ENCODE peak calls at places on chromosome 13, in seven cellular contexts. One of them, this sample, is unnamed.

GRCh38 chr13:40619479-40619814 is 47.0 kb downstream of the FOXO1 start:
- DNase-seq in stimulated activated naive CD8-positive, alpha-beta T cell treated with anti-CD3 and anti-CD28 coated beads, Interleukin-15, Interleukin-2, amounts not matched to agents 100 U/mL and 50 U/mL, for 24 hours: no peak
- DNase-seq in naive thymus-derived CD8-positive, alpha-beta T cell: no peak
- DNase-seq in activated T-cell treated with anti-CD3 and anti-CD28 coated beads, Interleukin-2, amount 50 U/mL, for 4 hours: no peak
- DNase-seq in fibroblast of the aortic adventitia: peak
- DNase-seq in stimulated activated CD8-positive, alpha-beta memory T cell treated with anti-CD3 and anti-CD28 coated beads, Interleukin-2, amount 100 ng/mL, for 1 hour: no peak
- DNase-seq in HTR-8/SVneo: no peak
- DNase-seq in this sample: no peak

GRCh38 chr13:76808927-76809326 is 77.3 kb downstream of the KCTD12 start:
- DNase-seq in activated T-cell treated with anti-CD3 and anti-CD28 coated beads, Interleukin-2, amount 50 U/mL, for 4 hours: no peak
- DNase-seq in HTR-8/SVneo: no peak
- DNase-seq in stimulated activated naive CD8-positive, alpha-beta T cell treated with anti-CD3 and anti-CD28 coated beads, Interleukin-15, Interleukin-2, amounts not matched to agents 100 U/mL and 50 U/mL, for 24 hours: no peak
- DNase-seq in naive thymus-derived CD8-positive, alpha-beta T cell: no peak
- DNase-seq in fibroblast of the aortic adventitia: peak
- DNase-seq in stimulated activated CD8-positive, alpha-beta memory T cell treated with anti-CD3 and anti-CD28 coated beads, Interleukin-2, amount 100 ng/mL, for 1 hour: no peak
- DNase-seq in this sample: no peak

GRCh38 chr13:84649853-84650252 is 767.6 kb upstream of the SLITRK1 start:
- DNase-seq in fibroblast of the aortic adventitia: peak
- DNase-seq in stimulated activated naive CD8-positive, alpha-beta T cell treated with anti-CD3 and anti-CD28 coated beads, Interleukin-15, Interleukin-2, amounts not matched to agents 100 U/mL and 50 U/mL, for 24 hours: no peak
- DNase-seq in HTR-8/SVneo: no peak
- DNase-seq in stimulated activated CD8-positive, alpha-beta memory T cell treated with anti-CD3 and anti-CD28 coated beads, Interleukin-2, amount 100 ng/mL, for 1 hour: no peak
- DNase-seq in activated T-cell treated with anti-CD3 and anti-CD28 coated beads, Interleukin-2, amount 50 U/mL, for 4 hours: no peak
- DNase-seq in naive thymus-derived CD8-positive, alpha-beta T cell: no peak
- DNase-seq in this sample: peak

GRCh38 chr13:91272235-91272777 is 75.2 kb upstream of the MIR17HG start:
- DNase-seq in HTR-8/SVneo: no peak
- DNase-seq in stimulated activated CD8-positive, alpha-beta memory T cell treated with anti-CD3 and anti-CD28 coated beads, Interleukin-2, amount 100 ng/mL, for 1 hour: no peak
- DNase-seq in naive thymus-derived CD8-positive, alpha-beta T cell: no peak
- DNase-seq in fibroblast of the aortic adventitia: no peak
- DNase-seq in activated T-cell treated with anti-CD3 and anti-CD28 coated beads, Interleukin-2, amount 50 U/mL, for 4 hours: no peak
- DNase-seq in stimulated activated naive CD8-positive, alpha-beta T cell treated with anti-CD3 and anti-CD28 coated beads, Interleukin-15, Interleukin-2, amounts not matched to agents 100 U/mL and 50 U/mL, for 24 hours: no peak
- DNase-seq in this sample: no peak

GRCh38 chr13:113770441-113770840 is 11.4 kb downstream of the TMEM255B start:
- DNase-seq in stimulated activated naive CD8-positive, alpha-beta T cell treated with anti-CD3 and anti-CD28 coated beads, Interleukin-15, Interleukin-2, amounts not matched to agents 100 U/mL and 50 U/mL, for 24 hours: no peak
- DNase-seq in activated T-cell treated with anti-CD3 and anti-CD28 coated beads, Interleukin-2, amount 50 U/mL, for 4 hours: no peak
- DNase-seq in naive thymus-derived CD8-positive, alpha-beta T cell: no peak
- DNase-seq in fibroblast of the aortic adventitia: no peak
- DNase-seq in HTR-8/SVneo: no peak
- DNase-seq in stimulated activated CD8-positive, alpha-beta memory T cell treated with anti-CD3 and anti-CD28 coated beads, Interleukin-2, amount 100 ng/mL, for 1 hour: no peak
- DNase-seq in this sample: no peak

GRCh38 chr13:110546389-110546788 is 15.1 kb downstream of the RAB20 start:
- DNase-seq in naive thymus-derived CD8-positive, alpha-beta T cell: no peak
- DNase-seq in HTR-8/SVneo: no peak
- DNase-seq in stimulated activated CD8-positive, alpha-beta memory T cell treated with anti-CD3 and anti-CD28 coated beads, Interleukin-2, amount 100 ng/mL, for 1 hour: no peak
- DNase-seq in fibroblast of the aortic adventitia: no peak
- DNase-seq in stimulated activated naive CD8-positive, alpha-beta T cell treated with anti-CD3 and anti-CD28 coated beads, Interleukin-15, Interleukin-2, amounts not matched to agents 100 U/mL and 50 U/mL, for 24 hours: no peak
- DNase-seq in activated T-cell treated with anti-CD3 and anti-CD28 coated beads, Interleukin-2, amount 50 U/mL, for 4 hours: no peak
- DNase-seq in this sample: no peak

GRCh38 chr13:62512194-62513141 is 1096.8 kb upstream of the PCDH20 start:
- DNase-seq in naive thymus-derived CD8-positive, alpha-beta T cell: peak
- DNase-seq in stimulated activated naive CD8-positive, alpha-beta T cell treated with anti-CD3 and anti-CD28 coated beads, Interleukin-15, Interleukin-2, amounts not matched to agents 100 U/mL and 50 U/mL, for 24 hours: peak
- DNase-seq in stimulated activated CD8-positive, alpha-beta memory T cell treated with anti-CD3 and anti-CD28 coated beads, Interleukin-2, amount 100 ng/mL, for 1 hour: no peak
- DNase-seq in fibroblast of the aortic adventitia: no peak
- DNase-seq in activated T-cell treated with anti-CD3 and anti-CD28 coated beads, Interleukin-2, amount 50 U/mL, for 4 hours: no peak
- DNase-seq in HTR-8/SVneo: peak
- DNase-seq in this sample: peak

GRCh38 chr13:79481685-79482052 is 714 bp downstream of the NDFIP2 start:
- DNase-seq in naive thymus-derived CD8-positive, alpha-beta T cell: peak
- DNase-seq in HTR-8/SVneo: no peak
- DNase-seq in stimulated activated naive CD8-positive, alpha-beta T cell treated with anti-CD3 and anti-CD28 coated beads, Interleukin-15, Interleukin-2, amounts not matched to agents 100 U/mL and 50 U/mL, for 24 hours: peak
- DNase-seq in activated T-cell treated with anti-CD3 and anti-CD28 coated beads, Interleukin-2, amount 50 U/mL, for 4 hours: peak
- DNase-seq in stimulated activated CD8-positive, alpha-beta memory T cell treated with anti-CD3 and anti-CD28 coated beads, Interleukin-2, amount 100 ng/mL, for 1 hour: peak
- DNase-seq in fibroblast of the aortic adventitia: no peak
- DNase-seq in this sample: peak

GRCh38 chr13:32964987-32965386 is 51.2 kb upstream of the KL start:
- DNase-seq in stimulated activated CD8-positive, alpha-beta memory T cell treated with anti-CD3 and anti-CD28 coated beads, Interleukin-2, amount 100 ng/mL, for 1 hour: no peak
- DNase-seq in naive thymus-derived CD8-positive, alpha-beta T cell: no peak
- DNase-seq in HTR-8/SVneo: no peak
- DNase-seq in fibroblast of the aortic adventitia: no peak
- DNase-seq in activated T-cell treated with anti-CD3 and anti-CD28 coated beads, Interleukin-2, amount 50 U/mL, for 4 hours: no peak
- DNase-seq in stimulated activated naive CD8-positive, alpha-beta T cell treated with anti-CD3 and anti-CD28 coated beads, Interleukin-15, Interleukin-2, amounts not matched to agents 100 U/mL and 50 U/mL, for 24 hours: no peak
- DNase-seq in this sample: no peak

GRCh38 chr13:36341718-36342117 is 4.5 kb downstream of the SPART start:
- DNase-seq in stimulated activated CD8-positive, alpha-beta memory T cell treated with anti-CD3 and anti-CD28 coated beads, Interleukin-2, amount 100 ng/mL, for 1 hour: no peak
- DNase-seq in activated T-cell treated with anti-CD3 and anti-CD28 coated beads, Interleukin-2, amount 50 U/mL, for 4 hours: no peak
- DNase-seq in stimulated activated naive CD8-positive, alpha-beta T cell treated with anti-CD3 and anti-CD28 coated beads, Interleukin-15, Interleukin-2, amounts not matched to agents 100 U/mL and 50 U/mL, for 24 hours: no peak
- DNase-seq in naive thymus-derived CD8-positive, alpha-beta T cell: no peak
- DNase-seq in fibroblast of the aortic adventitia: peak
- DNase-seq in HTR-8/SVneo: peak
- DNase-seq in this sample: peak

GRCh38 chr13:91314888-91315287 is 32.6 kb upstream of the MIR17HG start:
- DNase-seq in stimulated activated CD8-positive, alpha-beta memory T cell treated with anti-CD3 and anti-CD28 coated beads, Interleukin-2, amount 100 ng/mL, for 1 hour: no peak
- DNase-seq in activated T-cell treated with anti-CD3 and anti-CD28 coated beads, Interleukin-2, amount 50 U/mL, for 4 hours: no peak
- DNase-seq in HTR-8/SVneo: no peak
- DNase-seq in naive thymus-derived CD8-positive, alpha-beta T cell: no peak
- DNase-seq in fibroblast of the aortic adventitia: no peak
- DNase-seq in stimulated activated naive CD8-positive, alpha-beta T cell treated with anti-CD3 and anti-CD28 coated beads, Interleukin-15, Interleukin-2, amounts not matched to agents 100 U/mL and 50 U/mL, for 24 hours: no peak
- DNase-seq in this sample: no peak

GRCh38 chr13:23621316-23621645 is 51.1 kb downstream of the TNFRSF19 start:
- DNase-seq in HTR-8/SVneo: peak
- DNase-seq in stimulated activated naive CD8-positive, alpha-beta T cell treated with anti-CD3 and anti-CD28 coated beads, Interleukin-15, Interleukin-2, amounts not matched to agents 100 U/mL and 50 U/mL, for 24 hours: no peak
- DNase-seq in naive thymus-derived CD8-positive, alpha-beta T cell: no peak
- DNase-seq in fibroblast of the aortic adventitia: peak
- DNase-seq in stimulated activated CD8-positive, alpha-beta memory T cell treated with anti-CD3 and anti-CD28 coated beads, Interleukin-2, amount 100 ng/mL, for 1 hour: no peak
- DNase-seq in activated T-cell treated with anti-CD3 and anti-CD28 coated beads, Interleukin-2, amount 50 U/mL, for 4 hours: no peak
- DNase-seq in this sample: peak

GRCh38 chr13:73544175-73544574 is 485.4 kb downstream of the KLF5 start:
- DNase-seq in activated T-cell treated with anti-CD3 and anti-CD28 coated beads, Interleukin-2, amount 50 U/mL, for 4 hours: no peak
- DNase-seq in stimulated activated naive CD8-positive, alpha-beta T cell treated with anti-CD3 and anti-CD28 coated beads, Interleukin-15, Interleukin-2, amounts not matched to agents 100 U/mL and 50 U/mL, for 24 hours: no peak
- DNase-seq in naive thymus-derived CD8-positive, alpha-beta T cell: no peak
- DNase-seq in fibroblast of the aortic adventitia: no peak
- DNase-seq in stimulated activated CD8-positive, alpha-beta memory T cell treated with anti-CD3 and anti-CD28 coated beads, Interleukin-2, amount 100 ng/mL, for 1 hour: no peak
- DNase-seq in HTR-8/SVneo: no peak
- DNase-seq in this sample: peak

GRCh38 chr13:83386609-83387008 is 495.7 kb downstream of the SLITRK1 start:
- DNase-seq in stimulated activated CD8-positive, alpha-beta memory T cell treated with anti-CD3 and anti-CD28 coated beads, Interleukin-2, amount 100 ng/mL, for 1 hour: no peak
- DNase-seq in naive thymus-derived CD8-positive, alpha-beta T cell: no peak
- DNase-seq in stimulated activated naive CD8-positive, alpha-beta T cell treated with anti-CD3 and anti-CD28 coated beads, Interleukin-15, Interleukin-2, amounts not matched to agents 100 U/mL and 50 U/mL, for 24 hours: no peak
- DNase-seq in fibroblast of the aortic adventitia: no peak
- DNase-seq in HTR-8/SVneo: no peak
- DNase-seq in activated T-cell treated with anti-CD3 and anti-CD28 coated beads, Interleukin-2, amount 50 U/mL, for 4 hours: no peak
- DNase-seq in this sample: no peak

GRCh38 chr13:114090476-114090875 is 41.9 kb downstream of the RASA3 start:
- DNase-seq in naive thymus-derived CD8-positive, alpha-beta T cell: no peak
- DNase-seq in fibroblast of the aortic adventitia: no peak
- DNase-seq in stimulated activated CD8-positive, alpha-beta memory T cell treated with anti-CD3 and anti-CD28 coated beads, Interleukin-2, amount 100 ng/mL, for 1 hour: no peak
- DNase-seq in HTR-8/SVneo: no peak
- DNase-seq in stimulated activated naive CD8-positive, alpha-beta T cell treated with anti-CD3 and anti-CD28 coated beads, Interleukin-15, Interleukin-2, amounts not matched to agents 100 U/mL and 50 U/mL, for 24 hours: peak
- DNase-seq in activated T-cell treated with anti-CD3 and anti-CD28 coated beads, Interleukin-2, amount 50 U/mL, for 4 hours: no peak
- DNase-seq in this sample: no peak

GRCh38 chr13:110993788-110994187 is 78.9 kb upstream of the ANKRD10 start:
- DNase-seq in naive thymus-derived CD8-positive, alpha-beta T cell: no peak
- DNase-seq in activated T-cell treated with anti-CD3 and anti-CD28 coated beads, Interleukin-2, amount 50 U/mL, for 4 hours: no peak
- DNase-seq in stimulated activated CD8-positive, alpha-beta memory T cell treated with anti-CD3 and anti-CD28 coated beads, Interleukin-2, amount 100 ng/mL, for 1 hour: no peak
- DNase-seq in fibroblast of the aortic adventitia: no peak
- DNase-seq in stimulated activated naive CD8-positive, alpha-beta T cell treated with anti-CD3 and anti-CD28 coated beads, Interleukin-15, Interleukin-2, amounts not matched to agents 100 U/mL and 50 U/mL, for 24 hours: no peak
- DNase-seq in HTR-8/SVneo: no peak
- DNase-seq in this sample: no peak

GRCh38 chr13:23858586-23858985 is 30.6 kb downstream of the MIPEP start:
- DNase-seq in stimulated activated naive CD8-positive, alpha-beta T cell treated with anti-CD3 and anti-CD28 coated beads, Interleukin-15, Interleukin-2, amounts not matched to agents 100 U/mL and 50 U/mL, for 24 hours: no peak
- DNase-seq in HTR-8/SVneo: no peak
- DNase-seq in activated T-cell treated with anti-CD3 and anti-CD28 coated beads, Interleukin-2, amount 50 U/mL, for 4 hours: no peak
- DNase-seq in naive thymus-derived CD8-positive, alpha-beta T cell: no peak
- DNase-seq in stimulated activated CD8-positive, alpha-beta memory T cell treated with anti-CD3 and anti-CD28 coated beads, Interleukin-2, amount 100 ng/mL, for 1 hour: no peak
- DNase-seq in fibroblast of the aortic adventitia: no peak
- DNase-seq in this sample: no peak

GRCh38 chr13:66518068-66518467 is 712.1 kb downstream of the PCDH9 start:
- DNase-seq in stimulated activated CD8-positive, alpha-beta memory T cell treated with anti-CD3 and anti-CD28 coated beads, Interleukin-2, amount 100 ng/mL, for 1 hour: no peak
- DNase-seq in fibroblast of the aortic adventitia: no peak
- DNase-seq in stimulated activated naive CD8-positive, alpha-beta T cell treated with anti-CD3 and anti-CD28 coated beads, Interleukin-15, Interleukin-2, amounts not matched to agents 100 U/mL and 50 U/mL, for 24 hours: no peak
- DNase-seq in HTR-8/SVneo: no peak
- DNase-seq in activated T-cell treated with anti-CD3 and anti-CD28 coated beads, Interleukin-2, amount 50 U/mL, for 4 hours: no peak
- DNase-seq in naive thymus-derived CD8-positive, alpha-beta T cell: no peak
- DNase-seq in this sample: no peak

GRCh38 chr13:36673352-36673751 is 468 bp upstream of the SERTM1 start:
- DNase-seq in stimulated activated naive CD8-positive, alpha-beta T cell treated with anti-CD3 and anti-CD28 coated beads, Interleukin-15, Interleukin-2, amounts not matched to agents 100 U/mL and 50 U/mL, for 24 hours: no peak
- DNase-seq in naive thymus-derived CD8-positive, alpha-beta T cell: no peak
- DNase-seq in activated T-cell treated with anti-CD3 and anti-CD28 coated beads, Interleukin-2, amount 50 U/mL, for 4 hours: no peak
- DNase-seq in fibroblast of the aortic adventitia: no peak
- DNase-seq in stimulated activated CD8-positive, alpha-beta memory T cell treated with anti-CD3 and anti-CD28 coated beads, Interleukin-2, amount 100 ng/mL, for 1 hour: no peak
- DNase-seq in HTR-8/SVneo: no peak
- DNase-seq in this sample: no peak

GRCh38 chr13:19818223-19818842 is 35.6 kb upstream of the PSPC1 start:
- DNase-seq in fibroblast of the aortic adventitia: no peak
- DNase-seq in HTR-8/SVneo: no peak
- DNase-seq in naive thymus-derived CD8-positive, alpha-beta T cell: peak
- DNase-seq in activated T-cell treated with anti-CD3 and anti-CD28 coated beads, Interleukin-2, amount 50 U/mL, for 4 hours: peak
- DNase-seq in stimulated activated CD8-positive, alpha-beta memory T cell treated with anti-CD3 and anti-CD28 coated beads, Interleukin-2, amount 100 ng/mL, for 1 hour: no peak
- DNase-seq in stimulated activated naive CD8-positive, alpha-beta T cell treated with anti-CD3 and anti-CD28 coated beads, Interleukin-15, Interleukin-2, amounts not matched to agents 100 U/mL and 50 U/mL, for 24 hours: peak
- DNase-seq in this sample: peak

GRCh38 chr13:108154421-108154858 is 60.9 kb downstream of the LIG4 start:
- DNase-seq in stimulated activated CD8-positive, alpha-beta memory T cell treated with anti-CD3 and anti-CD28 coated beads, Interleukin-2, amount 100 ng/mL, for 1 hour: no peak
- DNase-seq in activated T-cell treated with anti-CD3 and anti-CD28 coated beads, Interleukin-2, amount 50 U/mL, for 4 hours: no peak
- DNase-seq in stimulated activated naive CD8-positive, alpha-beta T cell treated with anti-CD3 and anti-CD28 coated beads, Interleukin-15, Interleukin-2, amounts not matched to agents 100 U/mL and 50 U/mL, for 24 hours: no peak
- DNase-seq in fibroblast of the aortic adventitia: no peak
- DNase-seq in HTR-8/SVneo: no peak
- DNase-seq in naive thymus-derived CD8-positive, alpha-beta T cell: no peak
- DNase-seq in this sample: no peak

GRCh38 chr13:91567485-91568207 is 169.2 kb downstream of the GPC5 start:
- DNase-seq in activated T-cell treated with anti-CD3 and anti-CD28 coated beads, Interleukin-2, amount 50 U/mL, for 4 hours: no peak
- DNase-seq in fibroblast of the aortic adventitia: no peak
- DNase-seq in stimulated activated CD8-positive, alpha-beta memory T cell treated with anti-CD3 and anti-CD28 coated beads, Interleukin-2, amount 100 ng/mL, for 1 hour: no peak
- DNase-seq in HTR-8/SVneo: no peak
- DNase-seq in stimulated activated naive CD8-positive, alpha-beta T cell treated with anti-CD3 and anti-CD28 coated beads, Interleukin-15, Interleukin-2, amounts not matched to agents 100 U/mL and 50 U/mL, for 24 hours: no peak
- DNase-seq in naive thymus-derived CD8-positive, alpha-beta T cell: no peak
- DNase-seq in this sample: no peak

GRCh38 chr13:112870062-112870352 is 99.0 kb upstream of the MCF2L start:
- DNase-seq in HTR-8/SVneo: no peak
- DNase-seq in stimulated activated CD8-positive, alpha-beta memory T cell treated with anti-CD3 and anti-CD28 coated beads, Interleukin-2, amount 100 ng/mL, for 1 hour: no peak
- DNase-seq in fibroblast of the aortic adventitia: no peak
- DNase-seq in naive thymus-derived CD8-positive, alpha-beta T cell: no peak
- DNase-seq in activated T-cell treated with anti-CD3 and anti-CD28 coated beads, Interleukin-2, amount 50 U/mL, for 4 hours: no peak
- DNase-seq in stimulated activated naive CD8-positive, alpha-beta T cell treated with anti-CD3 and anti-CD28 coated beads, Interleukin-15, Interleukin-2, amounts not matched to agents 100 U/mL and 50 U/mL, for 24 hours: no peak
- DNase-seq in this sample: no peak

GRCh38 chr13:31930901-31931522 is 100.6 kb upstream of the FRY start:
- DNase-seq in stimulated activated CD8-positive, alpha-beta memory T cell treated with anti-CD3 and anti-CD28 coated beads, Interleukin-2, amount 100 ng/mL, for 1 hour: no peak
- DNase-seq in HTR-8/SVneo: no peak
- DNase-seq in stimulated activated naive CD8-positive, alpha-beta T cell treated with anti-CD3 and anti-CD28 coated beads, Interleukin-15, Interleukin-2, amounts not matched to agents 100 U/mL and 50 U/mL, for 24 hours: no peak
- DNase-seq in fibroblast of the aortic adventitia: peak
- DNase-seq in naive thymus-derived CD8-positive, alpha-beta T cell: no peak
- DNase-seq in activated T-cell treated with anti-CD3 and anti-CD28 coated beads, Interleukin-2, amount 50 U/mL, for 4 hours: no peak
- DNase-seq in this sample: no peak

GRCh38 chr13:19984430-19985218 is 26.1 kb downstream of the ZMYM2 start:
- DNase-seq in fibroblast of the aortic adventitia: peak
- DNase-seq in HTR-8/SVneo: peak
- DNase-seq in stimulated activated CD8-positive, alpha-beta memory T cell treated with anti-CD3 and anti-CD28 coated beads, Interleukin-2, amount 100 ng/mL, for 1 hour: no peak
- DNase-seq in stimulated activated naive CD8-positive, alpha-beta T cell treated with anti-CD3 and anti-CD28 coated beads, Interleukin-15, Interleukin-2, amounts not matched to agents 100 U/mL and 50 U/mL, for 24 hours: no peak
- DNase-seq in naive thymus-derived CD8-positive, alpha-beta T cell: no peak
- DNase-seq in activated T-cell treated with anti-CD3 and anti-CD28 coated beads, Interleukin-2, amount 50 U/mL, for 4 hours: no peak
- DNase-seq in this sample: peak

GRCh38 chr13:113548778-113549621 is 35.6 kb upstream of the TFDP1 start:
- DNase-seq in fibroblast of the aortic adventitia: peak
- DNase-seq in stimulated activated naive CD8-positive, alpha-beta T cell treated with anti-CD3 and anti-CD28 coated beads, Interleukin-15, Interleukin-2, amounts not matched to agents 100 U/mL and 50 U/mL, for 24 hours: no peak
- DNase-seq in activated T-cell treated with anti-CD3 and anti-CD28 coated beads, Interleukin-2, amount 50 U/mL, for 4 hours: no peak
- DNase-seq in naive thymus-derived CD8-positive, alpha-beta T cell: no peak
- DNase-seq in HTR-8/SVneo: no peak
- DNase-seq in stimulated activated CD8-positive, alpha-beta memory T cell treated with anti-CD3 and anti-CD28 coated beads, Interleukin-2, amount 100 ng/mL, for 1 hour: no peak
- DNase-seq in this sample: no peak

This sample was measured in GM23248.